ENCODE peak calls at places on chromosomes 3 and 15, in eight cellular contexts. One of them, this sample, is unnamed.

GRCh38 chr15:98548172-98548971 is 100.0 kb upstream of the IGF1R start:
- DNase-seq in lower lobe of right lung: peak; percentile 82
- DNase-seq in fibroblast of lung: peak; percentile 92
- DNase-seq in cardiac fibroblast: peak; percentile 23
- DNase-seq in tibial artery: peak; percentile 84
- DNase-seq in fibroblast of the aortic adventitia: peak; percentile 61
- DNase-seq in Peyer's patch: peak; percentile 19
- DNase-seq in pancreas: peak; percentile 70
- DNase-seq in this sample: peak; percentile 66

GRCh38 chr15:59436774-59437472 is 1.1 kb upstream of the FAM81A start:
- DNase-seq in lower lobe of right lung: no peak
- DNase-seq in fibroblast of lung: no peak
- DNase-seq in cardiac fibroblast: peak; percentile 16
- DNase-seq in tibial artery: no peak
- DNase-seq in fibroblast of the aortic adventitia: peak; percentile 19
- DNase-seq in Peyer's patch: no peak
- DNase-seq in pancreas: no peak
- DNase-seq in this sample: no peak

GRCh38 chr3:14143826-14144225 is 19.0 kb downstream of the TMEM43 start:
- DNase-seq in lower lobe of right lung: no peak
- DNase-seq in fibroblast of lung: peak; percentile 96
- DNase-seq in cardiac fibroblast: peak; percentile 98
- DNase-seq in tibial artery: peak; percentile 85
- DNase-seq in fibroblast of the aortic adventitia: peak; percentile 99
- DNase-seq in Peyer's patch: no peak
- DNase-seq in pancreas: no peak
- DNase-seq in this sample: peak; percentile 55

GRCh38 chr3:12440927-12441326 is 43.4 kb upstream of the TSEN2 start:
- DNase-seq in lower lobe of right lung: no peak
- DNase-seq in fibroblast of lung: peak; percentile 97
- DNase-seq in cardiac fibroblast: peak; percentile 37
- DNase-seq in tibial artery: peak; percentile 27
- DNase-seq in fibroblast of the aortic adventitia: peak; percentile 97
- DNase-seq in Peyer's patch: no peak
- DNase-seq in pancreas: peak; percentile 37
- DNase-seq in this sample: no peak

GRCh38 chr3:3196148-3196861 is 16.8 kb upstream of the CRBN start:
- DNase-seq in lower lobe of right lung: no peak
- DNase-seq in fibroblast of lung: no peak
- DNase-seq in cardiac fibroblast: peak; percentile 19
- DNase-seq in tibial artery: no peak
- DNase-seq in fibroblast of the aortic adventitia: no peak
- DNase-seq in Peyer's patch: no peak
- DNase-seq in pancreas: no peak
- DNase-seq in this sample: no peak

GRCh38 chr15:97189152-97189551 is 771.4 kb upstream of the ARRDC4 start:
- DNase-seq in lower lobe of right lung: no peak
- DNase-seq in fibroblast of lung: peak; percentile 74
- DNase-seq in cardiac fibroblast: peak; percentile 56
- DNase-seq in tibial artery: no peak
- DNase-seq in fibroblast of the aortic adventitia: no peak
- DNase-seq in Peyer's patch: no peak
- DNase-seq in pancreas: no peak
- DNase-seq in this sample: no peak

GRCh38 chr3:129114455-129114854 is 7.1 kb downstream of the RAB43 start:
- DNase-seq in lower lobe of right lung: no peak
- DNase-seq in fibroblast of lung: no peak
- DNase-seq in cardiac fibroblast: no peak
- DNase-seq in tibial artery: no peak
- DNase-seq in fibroblast of the aortic adventitia: no peak
- DNase-seq in Peyer's patch: no peak
- DNase-seq in pancreas: no peak
- DNase-seq in this sample: no peak

GRCh38 chr15:90000175-90000923 is 775 bp upstream of the ZNF710 start:
- DNase-seq in lower lobe of right lung: peak; percentile 67
- DNase-seq in fibroblast of lung: peak; percentile 44
- DNase-seq in cardiac fibroblast: peak; percentile 33
- DNase-seq in tibial artery: peak; percentile 29
- DNase-seq in fibroblast of the aortic adventitia: peak; percentile 28
- DNase-seq in Peyer's patch: no peak
- DNase-seq in pancreas: peak; percentile 68
- DNase-seq in this sample: no peak

GRCh38 chr15:80780416-80781221 is 1.4 kb downstream of the CEMIP start:
- DNase-seq in lower lobe of right lung: peak; percentile 73
- DNase-seq in fibroblast of lung: peak; percentile 53
- DNase-seq in cardiac fibroblast: peak; percentile 57
- DNase-seq in tibial artery: no peak
- DNase-seq in fibroblast of the aortic adventitia: peak; percentile 69
- DNase-seq in Peyer's patch: no peak
- DNase-seq in pancreas: peak; percentile 32
- DNase-seq in this sample: peak; percentile 48

GRCh38 chr3:184774996-184775715 is 36.8 kb upstream of the VPS8 start:
- DNase-seq in lower lobe of right lung: no peak
- DNase-seq in fibroblast of lung: no peak
- DNase-seq in cardiac fibroblast: no peak
- DNase-seq in tibial artery: peak; percentile 9
- DNase-seq in fibroblast of the aortic adventitia: no peak
- DNase-seq in Peyer's patch: no peak
- DNase-seq in pancreas: no peak
- DNase-seq in this sample: no peak

GRCh38 chr3:136141296-136141785 is 54.8 kb downstream of the MSL2 start:
- DNase-seq in lower lobe of right lung: no peak
- DNase-seq in fibroblast of lung: no peak
- DNase-seq in cardiac fibroblast: no peak
- DNase-seq in tibial artery: no peak
- DNase-seq in fibroblast of the aortic adventitia: no peak
- DNase-seq in Peyer's patch: no peak
- DNase-seq in pancreas: no peak
- DNase-seq in this sample: no peak

GRCh38 chr15:68352401-68353062 is 75.0 kb downstream of the FEM1B start:
- DNase-seq in lower lobe of right lung: no peak
- DNase-seq in fibroblast of lung: peak; percentile 88
- DNase-seq in cardiac fibroblast: peak; percentile 98
- DNase-seq in tibial artery: peak; percentile 90
- DNase-seq in fibroblast of the aortic adventitia: peak; percentile 96
- DNase-seq in Peyer's patch: peak; percentile 16
- DNase-seq in pancreas: no peak
- DNase-seq in this sample: peak; percentile 89

GRCh38 chr3:30613135-30613825 is 6.9 kb downstream of the TGFBR2 start:
- DNase-seq in lower lobe of right lung: no peak
- DNase-seq in fibroblast of lung: peak; percentile 49
- DNase-seq in cardiac fibroblast: peak; percentile 41
- DNase-seq in tibial artery: no peak
- DNase-seq in fibroblast of the aortic adventitia: no peak
- DNase-seq in Peyer's patch: no peak
- DNase-seq in pancreas: no peak
- DNase-seq in this sample: no peak
- H3K4me3 ChIP-seq in lower lobe of right lung: no peak overlapping the region
- H3K4me3 ChIP-seq in fibroblast of lung: no peak overlapping the region
- H3K4me3 ChIP-seq in cardiac fibroblast: no peak overlapping the region
- H3K4me3 ChIP-seq in tibial artery: no peak overlapping the region
- H3K4me3 ChIP-seq in fibroblast of the aortic adventitia: no peak overlapping the region
- H3K4me3 ChIP-seq in Peyer's patch: no peak overlapping the region
- H3K4me3 ChIP-seq in pancreas: no peak overlapping the region
- H3K4me3 ChIP-seq in this sample: no peak overlapping the region

GRCh38 chr3:120506828-120507774 is 56.3 kb upstream of the FSTL1 start:
- DNase-seq in lower lobe of right lung: no peak
- DNase-seq in fibroblast of lung: peak; percentile 63
- DNase-seq in cardiac fibroblast: peak; percentile 73
- DNase-seq in tibial artery: peak; percentile 56
- DNase-seq in fibroblast of the aortic adventitia: peak; percentile 78
- DNase-seq in Peyer's patch: no peak
- DNase-seq in pancreas: no peak
- DNase-seq in this sample: peak; percentile 9

GRCh38 chr3:120503727-120504616 is 53.2 kb upstream of the FSTL1 start:
- DNase-seq in lower lobe of right lung: no peak
- DNase-seq in fibroblast of lung: no peak
- DNase-seq in cardiac fibroblast: no peak
- DNase-seq in tibial artery: no peak
- DNase-seq in fibroblast of the aortic adventitia: no peak
- DNase-seq in Peyer's patch: no peak
- DNase-seq in pancreas: no peak
- DNase-seq in this sample: no peak

GRCh38 chr3:120502116-120502515 is 51.3 kb upstream of the FSTL1 start:
- DNase-seq in lower lobe of right lung: no peak
- DNase-seq in fibroblast of lung: no peak
- DNase-seq in cardiac fibroblast: no peak
- DNase-seq in tibial artery: no peak
- DNase-seq in fibroblast of the aortic adventitia: no peak
- DNase-seq in Peyer's patch: no peak
- DNase-seq in pancreas: no peak
- DNase-seq in this sample: no peak

GRCh38 chr3:120506076-120506827 is 55.5 kb upstream of the FSTL1 start:
- DNase-seq in lower lobe of right lung: no peak
- DNase-seq in fibroblast of lung: no peak
- DNase-seq in cardiac fibroblast: peak; percentile 59
- DNase-seq in tibial artery: no peak
- DNase-seq in fibroblast of the aortic adventitia: peak; percentile 62
- DNase-seq in Peyer's patch: no peak
- DNase-seq in pancreas: no peak
- DNase-seq in this sample: no peak
- TF ChIP-seq CTCF in lower lobe of right lung: no peak
- TF ChIP-seq CTCF in fibroblast of lung: no peak
- TF ChIP-seq CTCF in cardiac fibroblast: no peak
- TF ChIP-seq CTCF in tibial artery: no peak
- TF ChIP-seq CTCF in fibroblast of the aortic adventitia: no peak
- TF ChIP-seq CTCF in Peyer's patch: no peak
- TF ChIP-seq CTCF in pancreas: no peak
- TF ChIP-seq CTCF in this sample: no peak

DNA sequence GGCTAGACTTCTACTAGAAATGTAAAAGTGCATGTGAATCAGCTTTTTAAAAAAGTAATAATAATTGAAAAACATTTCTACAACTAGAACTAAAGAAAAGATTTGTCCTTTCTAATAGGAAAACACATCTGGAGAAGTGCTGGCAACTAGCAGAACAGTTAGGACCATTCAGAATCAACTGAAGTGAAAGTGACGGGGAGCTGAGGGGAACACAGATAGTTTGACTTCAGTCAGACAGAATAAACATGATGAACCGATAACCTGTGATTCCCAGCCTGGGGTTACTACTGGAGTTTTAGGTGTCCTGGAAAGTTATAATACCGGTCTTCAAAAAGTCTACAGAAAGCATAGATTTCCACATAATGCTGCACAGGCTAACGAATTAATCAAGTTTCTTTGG is 28.1 kb downstream of the OPA1 start:
- DNase-seq in lower lobe of right lung: no peak
- DNase-seq in fibroblast of lung: no peak
- DNase-seq in cardiac fibroblast: no peak
- DNase-seq in tibial artery: no peak
- DNase-seq in fibroblast of the aortic adventitia: no peak
- DNase-seq in Peyer's patch: no peak
- DNase-seq in pancreas: no peak
- DNase-seq in this sample: no peak
- H3K4me3 ChIP-seq in lower lobe of right lung: no peak overlapping the region
- H3K4me3 ChIP-seq in fibroblast of lung: no peak overlapping the region
- H3K4me3 ChIP-seq in cardiac fibroblast: no peak overlapping the region
- H3K4me3 ChIP-seq in tibial artery: no peak overlapping the region
- H3K4me3 ChIP-seq in fibroblast of the aortic adventitia: no peak overlapping the region
- H3K4me3 ChIP-seq in Peyer's patch: no peak overlapping the region
- H3K4me3 ChIP-seq in pancreas: no peak overlapping the region
- H3K4me3 ChIP-seq in this sample: no peak overlapping the region

GRCh38 chr3:8152826-8153418 is 348.7 kb upstream of the LMCD1 start:
- DNase-seq in lower lobe of right lung: no peak
- DNase-seq in fibroblast of lung: no peak
- DNase-seq in cardiac fibroblast: no peak
- DNase-seq in tibial artery: no peak
- DNase-seq in fibroblast of the aortic adventitia: no peak
- DNase-seq in Peyer's patch: no peak
- DNase-seq in pancreas: no peak
- DNase-seq in this sample: no peak
- TF ChIP-seq CTCF in lower lobe of right lung: no peak
- TF ChIP-seq CTCF in fibroblast of lung: no peak
- TF ChIP-seq CTCF in cardiac fibroblast: no peak
- TF ChIP-seq CTCF in tibial artery: no peak
- TF ChIP-seq CTCF in fibroblast of the aortic adventitia: no peak
- TF ChIP-seq CTCF in Peyer's patch: no peak
- TF ChIP-seq CTCF in pancreas: no peak
- TF ChIP-seq CTCF in this sample: no peak

This sample was measured in prostate gland.